ENCODE peak calls at places on chromosomes 5 and 9, in five cellular contexts. Q is stimulated activated CD4-positive, alpha-beta T cell treated with anti-CD3 and anti-CD28 coated beads, Interleukin-2, amount 100 ng/mL, for 48 hours; H is NCI-H2081; C is EL; B is endothelial cell. N is an unnamed sample.
A peak's percentile ranks its signal among the peaks of the same experiment; 100 is the strongest.

GRCh38 chr9:68637020-68637419 is 68.0 kb upstream of the PIP5K1B start:
- DNase-seq in Q (no peak), H (peak; percentile 49), C (no peak), B (no peak), N (no peak)

GRCh38 chr5:50929174-50929573 is 262.7 kb downstream of the PARP8 start:
- DNase-seq in Q (no peak), H (no peak), C (no peak), B (no peak), N (no peak)

GRCh38 chr5:178113841-178114324 is 551 bp downstream of the N4BP3 start:
- DNase-seq in Q (no peak), H (no peak), C (no peak), B (no peak), N (no peak)

GRCh38 chr5:67063791-67064190 is 132.8 kb downstream of the CD180 start:
- DNase-seq in Q (no peak), H (no peak), C (peak; percentile 2), B (no peak), N (no peak)

GRCh38 chr9:113614843-113615648 is 151.5 kb downstream of the RGS3 start:
- DNase-seq in Q (no peak), H (no peak), C (peak; percentile 45), B (no peak), N (no peak)

GRCh38 chr5:122295138-122295537 is 16.9 kb upstream of the SNCAIP start:
- DNase-seq in Q (no peak), H (peak; percentile 11), C (peak; percentile 5), B (peak; percentile 19), N (no peak)

GRCh38 chr5:147168578-147169327 is 66.1 kb upstream of the STK32A start:
- DNase-seq in Q (no peak), H (no peak), C (peak; percentile 64), B (no peak), N (no peak)

GRCh38 chr9:16445141-16445920 is 425.1 kb downstream of the BNC2 start:
- DNase-seq in Q (no peak), H (no peak), C (peak; percentile 48), B (no peak), N (no peak)

GRCh38 chr9:98056403-98057094 is at the start of gene NANS:
- DNase-seq in Q (peak; percentile 92), H (peak; percentile 88), C (peak; percentile 98), B (peak; percentile 94), N (no peak)

GRCh38 chr5:67416133-67416937 is 219.7 kb upstream of the CD180 start:
- DNase-seq in Q (no peak), H (no peak), C (no peak), B (no peak), N (no peak)

GRCh38 chr5:92467695-92468094 is 1084.6 kb upstream of the ARRDC3 start:
- DNase-seq in Q (no peak), H (no peak), C (no peak), B (no peak), N (no peak)

GRCh38 chr9:81588148-81588874 is 101.0 kb downstream of the TLE1 start:
- DNase-seq in Q (no peak), H (peak; percentile 42), C (no peak), B (no peak), N (no peak)

GRCh38 chr9:22158275-22158674 is 149.2 kb upstream of the CDKN2B start:
- DNase-seq in Q (no peak), H (no peak), C (no peak), B (no peak), N (no peak)

GRCh38 chr9:16442622-16443021 is 427.8 kb downstream of the BNC2 start:
- DNase-seq in Q (no peak), H (no peak), C (peak; percentile 63), B (no peak), N (no peak)

GRCh38 chr5:32538031-32538547 is 47.3 kb upstream of the SUB1 start:
- DNase-seq in Q (peak; percentile 14), H (peak; percentile 79), C (no peak), B (no peak), N (no peak)

GRCh38 chr5:33023649-33024048 is 312.5 kb downstream of the NPR3 start:
- DNase-seq in Q (no peak), H (no peak), C (peak; percentile 63), B (no peak), N (no peak)

GRCh38 chr5:11027660-11028059 is 266.6 kb upstream of the DAP start:
- DNase-seq in Q (no peak), H (no peak), C (no peak), B (no peak), N (no peak)

GRCh38 chr5:131265318-131265803 is 1.5 kb downstream of the CDC42SE2 start:
- DNase-seq in Q (no peak), H (no peak), C (peak; percentile 44), B (no peak), N (no peak)

GRCh38 chr9:82665324-82665723 is 397.6 kb downstream of the RASEF start:
- DNase-seq in Q (no peak), H (no peak), C (no peak), B (no peak), N (no peak)

GRCh38 chr5:26388946-26389345 is 649.4 kb downstream of the CDH9 start:
- DNase-seq in Q (no peak), H (peak; percentile 91), C (no peak), B (no peak), N (no peak)

GRCh38 chr5:58156977-58157701 is 302.7 kb downstream of the PLK2 start:
- DNase-seq in Q (no peak), H (no peak), C (peak; percentile 5), B (no peak), N (no peak)

GRCh38 chr5:40385544-40385943 is 294.2 kb upstream of the PTGER4 start:
- DNase-seq in Q (no peak), H (no peak), C (peak; percentile 66), B (no peak), N (no peak)

GRCh38 chr9:93976973-93977372 is 21.8 kb upstream of the BARX1 start:
- DNase-seq in Q (no peak), H (no peak), C (no peak), B (no peak), N (no peak)

GRCh38 chr5:139597134-139597533 is 36.0 kb downstream of the UBE2D2 start:
- DNase-seq in Q (no peak), H (no peak), C (no peak), B (no peak), N (no peak)

GRCh38 chr5:55568629-55569512 is 34.1 kb upstream of the PLPP1 start:
- DNase-seq in Q (no peak), H (no peak), C (no peak), B (no peak), N (no peak)

GRCh38 chr5:62475072-62475471 is 62.5 kb downstream of the IPO11 start:
- DNase-seq in Q (no peak), H (no peak), C (peak; percentile 87), B (no peak), N (no peak)

GRCh38 chr9:30039712-30040111 is 2344.7 kb upstream of the ACO1 start:
- DNase-seq in Q (no peak), H (no peak), C (no peak), B (no peak), N (no peak)

GRCh38 chr9:135302329-135303279 is 177.0 kb upstream of the PPP1R26 start:
- DNase-seq in Q (no peak), H (no peak), C (no peak), B (no peak), N (no peak)